ENCODE peak calls at places on chromosome 6, in six cellular contexts. I, P, N, L, Y and S are unnamed samples.

GRCh38 chr6:137958809-137959565 is 91.9 kb downstream of the TNFAIP3 start:
- DNase-seq in P (no peak), L (no peak), N (no peak), Y (no peak), I (no peak), S (no peak)

GRCh38 chr6:27078734-27079357 is 168.7 kb upstream of the PRSS16 start:
- DNase-seq in P (peak), Y (no peak), I (no peak), N (peak), L (peak), S (peak)

GRCh38 chr6:22072939-22073338 is 223.9 kb downstream of the PRL start:
- DNase-seq in L (no peak), I (no peak), Y (no peak), N (no peak), P (no peak), S (no peak)

GRCh38 chr6:30814137-30815084 is 69.9 kb upstream of the DDR1 start:
- DNase-seq in Y (no peak), P (peak), L (no peak), I (no peak), N (no peak), S (no peak)

GRCh38 chr6:75930954-75931689 is 141.3 kb downstream of the IMPG1 start:
- DNase-seq in L (no peak), N (no peak), I (no peak), Y (no peak), P (no peak), S (no peak)

GRCh38 chr6:300026-300425 is 7.7 kb downstream of the DUSP22 start:
- DNase-seq in P (no peak), L (no peak), Y (no peak), I (no peak), N (no peak), S (no peak)

GRCh38 chr6:33549896-33550295 is 30.2 kb downstream of the BAK1 start:
- DNase-seq in L (no peak), N (no peak), Y (no peak), P (no peak), I (no peak), S (no peak)

GRCh38 chr6:157229219-157229607 is 94.1 kb downstream of the TMEM242 start:
- DNase-seq in Y (no peak), I (no peak), L (no peak), N (no peak), P (no peak), S (no peak)

GRCh38 chr6:126027601-126028000 is 41.3 kb downstream of the TRMT11 start:
- DNase-seq in Y (no peak), N (no peak), I (no peak), P (no peak), L (no peak), S (no peak)

GRCh38 chr6:169620171-169621125 is 81.4 kb downstream of the WDR27 start:
- DNase-seq in P (no peak), L (no peak), N (no peak), Y (no peak), I (no peak), S (no peak)

DNA sequence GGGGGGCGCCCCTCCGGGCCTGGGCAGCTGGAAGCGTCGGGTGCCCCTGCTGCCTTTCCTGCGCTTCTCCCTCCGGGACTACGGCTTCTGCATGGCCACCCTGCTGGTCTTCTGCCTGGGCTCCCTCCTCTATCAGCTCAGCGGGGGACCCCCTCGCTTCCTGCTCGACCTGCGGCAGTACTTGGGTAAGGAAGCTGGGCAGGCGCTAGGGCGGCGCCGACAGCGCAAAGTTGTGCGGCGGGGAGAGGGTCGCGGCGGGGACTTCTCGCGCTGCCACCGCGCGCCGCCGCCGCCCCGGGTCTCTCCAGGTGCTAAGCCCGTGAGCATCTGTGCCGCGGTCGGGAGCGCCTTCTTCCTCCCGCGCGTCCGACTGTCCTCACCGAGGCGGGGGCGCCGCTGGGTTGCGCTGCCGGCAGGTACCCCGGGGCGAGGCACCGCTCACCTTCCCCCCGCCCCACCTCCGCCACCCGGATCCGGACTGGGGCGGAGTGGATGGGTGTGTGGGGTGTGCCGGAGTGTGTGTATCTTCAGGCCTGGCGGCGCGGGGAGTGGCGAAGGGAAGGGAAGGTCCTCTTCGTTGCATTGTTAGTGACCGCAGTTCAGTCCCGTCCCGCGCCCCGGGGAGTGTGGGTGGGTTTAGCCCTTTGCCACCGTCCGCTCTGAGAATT is 797 bp downstream of the UST start:
- DNase-seq in N (no peak), I (peak), Y (no peak), L (peak), P (peak), S (peak)
- TF ChIP-seq CTCF in N (no peak), I (no peak), Y (no peak), L (no peak), P (peak), S (peak)

GRCh38 chr6:134097114-134097707 is 44.8 kb upstream of the SLC2A12 start:
- DNase-seq in Y (no peak), N (peak), I (peak), P (no peak), L (peak), S (peak)
- TF ChIP-seq CTCF in Y (peak), N (peak), I (peak), P (peak), L (peak), S (peak)

GRCh38 chr6:129195666-129196065 is 312.7 kb downstream of the LAMA2 start:
- DNase-seq in I (no peak), L (no peak), Y (no peak), N (no peak), P (no peak), S (no peak)
- TF ChIP-seq CTCF in I (no peak), L (no peak), Y (no peak), N (no peak), P (no peak), S (no peak)

GRCh38 chr6:109082178-109082577 is 12.5 kb downstream of the SESN1 start:
- DNase-seq in L (no peak), P (no peak), Y (no peak), N (no peak), I (no peak), S (no peak)
- TF ChIP-seq CTCF in L (no peak), P (no peak), Y (no peak), N (no peak), I (no peak), S (no peak)

GRCh38 chr6:39088331-39088730 is 26.7 kb downstream of the SAYSD1 start:
- DNase-seq in P (peak), I (no peak), Y (no peak), L (peak), N (peak), S (no peak)
- TF ChIP-seq CTCF in P (peak), I (no peak), Y (no peak), L (no peak), N (peak), S (peak)

GRCh38 chr6:128131036-128131435 is 230.2 kb upstream of the THEMIS start:
- DNase-seq in L (no peak), Y (no peak), N (no peak), P (no peak), I (no peak), S (no peak)

GRCh38 chr6:128127650-128128049 is 226.8 kb upstream of the THEMIS start:
- DNase-seq in I (no peak), Y (no peak), N (no peak), L (no peak), P (no peak), S (no peak)

GRCh38 chr6:128124713-128125112 is 223.9 kb upstream of the THEMIS start:
- DNase-seq in Y (no peak), L (no peak), I (no peak), N (peak), P (no peak), S (no peak)

GRCh38 chr6:128131566-128131965 is 230.7 kb upstream of the THEMIS start:
- DNase-seq in I (no peak), L (no peak), P (no peak), Y (no peak), N (no peak), S (no peak)

GRCh38 chr6:128129679-128130078 is 228.8 kb upstream of the THEMIS start:
- DNase-seq in P (no peak), I (no peak), N (no peak), L (no peak), Y (no peak), S (no peak)
- TF ChIP-seq CTCF in P (no peak), I (no peak), N (no peak), L (no peak), Y (no peak), S (no peak)